ENCODE peak calls at places on chromosomes 3 and 15, in six cellular contexts. T is colonic mucosa; N is CD8-positive, alpha-beta T cell; I is CD4-positive, alpha-beta T cell; V is IMR-90; L is neuronal stem cell. R is an unnamed sample. For H3K9me3, the result is how much of the 10 kb centered on the place peaks cover.

GRCh38 chr15:90959894-90960293 is 5.2 kb downstream of the RCCD1 start:
- DNase-seq in L (no peak), N (no peak), I (no peak), T (no peak), V (peak), R (no peak)

GRCh38 chr15:101803676-101804075 is 367 bp downstream of the OR4F6 start:
- DNase-seq in L (no peak), V (peak), T (no peak), I (no peak), N (no peak), R (no peak)

GRCh38 chr3:131794766-131795381 is 239.9 kb downstream of the CPNE4 start:
- DNase-seq in L (peak), N (no peak), I (no peak), T (peak), V (peak), R (no peak)

GRCh38 chr15:69068157-69068556 is 53.7 kb downstream of the NOX5 start:
- DNase-seq in V (no peak), I (no peak), L (no peak), N (no peak), T (no peak), R (no peak)

GRCh38 chr3:133474251-133474801 is 74.5 kb downstream of the BFSP2 start:
- DNase-seq in I (no peak), T (peak), N (no peak), V (peak), L (no peak), R (no peak)

GRCh38 chr15:57610130-57610529 is 18.4 kb downstream of the MYZAP start:
- DNase-seq in I (no peak), V (peak), N (no peak), T (peak), L (no peak), R (no peak)

GRCh38 chr3:124800511-124801374 is 70.5 kb downstream of the UMPS start:
- DNase-seq in L (no peak), N (no peak), I (no peak), V (peak), T (no peak), R (no peak)

GRCh38 chr15:87712211-87712610 is 544.3 kb downstream of the NTRK3 start:
- DNase-seq in T (no peak), I (no peak), L (no peak), V (no peak), N (no peak), R (no peak)

GRCh38 chr15:89364741-89365450 is 30.3 kb upstream of the POLG start:
- DNase-seq in V (no peak), T (no peak), L (no peak), N (no peak), I (no peak), R (no peak)

GRCh38 chr3:110226645-110227044 is 845.0 kb upstream of the NECTIN3 start:
- DNase-seq in V (no peak), N (no peak), T (no peak), L (no peak), I (no peak), R (no peak)

DNA sequence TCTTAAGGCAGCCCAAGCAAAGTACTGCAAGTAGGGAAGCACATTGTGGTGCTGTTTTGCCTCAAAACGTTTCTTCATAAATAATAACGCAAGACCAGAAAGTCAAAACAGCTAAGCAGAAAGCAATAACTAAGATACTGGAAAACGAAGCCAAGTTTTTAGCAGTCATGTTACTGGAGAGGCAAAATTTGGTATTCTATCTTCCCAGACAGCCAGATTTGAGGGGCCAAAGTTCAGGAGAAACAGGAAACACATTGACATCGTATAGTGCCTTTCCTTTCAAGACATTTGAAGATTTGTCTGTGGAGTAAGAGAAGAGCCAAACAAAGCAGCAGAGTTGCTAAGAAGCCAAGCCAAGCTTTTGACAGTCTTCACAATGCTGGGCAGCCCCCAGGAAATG is 843.6 kb upstream of the NECTIN3 start:
- DNase-seq in L (no peak), I (no peak), T (no peak), V (no peak), N (no peak), R (no peak)
- H3K9me3 ChIP-seq in L (under half), I (under half), T (under half), V (under half), N (under half), R (under half)

DNA sequence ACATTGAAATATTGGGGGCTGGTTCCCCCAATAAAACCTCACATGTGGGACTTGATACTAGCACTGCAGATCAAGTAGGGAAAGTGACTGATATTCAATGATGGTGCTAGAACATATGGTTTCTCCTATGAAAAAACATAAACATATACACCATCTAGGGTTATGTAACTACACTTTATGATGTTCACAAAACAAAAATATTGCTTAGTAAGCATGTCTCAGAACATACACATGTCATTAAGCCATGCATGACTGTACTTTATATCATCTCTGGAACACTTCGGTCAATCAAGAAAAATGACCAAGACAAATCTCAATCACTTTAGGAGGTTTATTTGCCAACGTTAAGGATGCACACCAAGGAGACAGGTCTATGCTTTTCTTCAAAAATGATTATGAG is 57.4 kb downstream of the ZNF717 start:
- DNase-seq in I (no peak), L (no peak), T (no peak), N (no peak), V (no peak), R (no peak)
- H3K9me3 ChIP-seq in I (half or more), L (under half), T (under half), N (under half), V (under half), R (under half)

GRCh38 chr15:98268163-98268562 is 307.7 kb downstream of the ARRDC4 start:
- DNase-seq in V (no peak), T (no peak), N (no peak), L (no peak), I (no peak), R (no peak)
- H3K9me3 ChIP-seq in V (under half), T (under half), N (under half), L (under half), I (under half), R (under half)

GRCh38 chr3:123100192-123100776 is 33.5 kb downstream of the PDIA5 start:
- DNase-seq in N (no peak), I (no peak), T (no peak), L (no peak), V (no peak), R (no peak)

GRCh38 chr3:123099331-123100191 is 32.7 kb downstream of the PDIA5 start:
- DNase-seq in I (no peak), L (no peak), T (no peak), V (no peak), N (no peak), R (no peak)

GRCh38 chr3:123096126-123096525 is 29.3 kb downstream of the PDIA5 start:
- DNase-seq in V (no peak), I (no peak), T (no peak), N (no peak), L (no peak), R (no peak)

GRCh38 chr3:123096701-123097100 is 29.9 kb downstream of the PDIA5 start:
- DNase-seq in V (peak), I (no peak), L (no peak), N (no peak), T (no peak), R (no peak)

GRCh38 chr3:123098411-123099330 is 31.8 kb downstream of the PDIA5 start:
- DNase-seq in I (peak), V (no peak), T (peak), N (no peak), L (no peak), R (no peak)
- H3K9me3 ChIP-seq in I (under half), V (under half), T (under half), N (under half), L (under half), R (under half)

GRCh38 chr15:25287823-25288222 is 151.0 kb downstream of the UBE3A start:
- DNase-seq in V (no peak), L (no peak), N (no peak), I (no peak), T (no peak), R (no peak)
- H3K9me3 ChIP-seq in V (under half), L (under half), N (under half), I (under half), T (under half), R (under half)

DNA sequence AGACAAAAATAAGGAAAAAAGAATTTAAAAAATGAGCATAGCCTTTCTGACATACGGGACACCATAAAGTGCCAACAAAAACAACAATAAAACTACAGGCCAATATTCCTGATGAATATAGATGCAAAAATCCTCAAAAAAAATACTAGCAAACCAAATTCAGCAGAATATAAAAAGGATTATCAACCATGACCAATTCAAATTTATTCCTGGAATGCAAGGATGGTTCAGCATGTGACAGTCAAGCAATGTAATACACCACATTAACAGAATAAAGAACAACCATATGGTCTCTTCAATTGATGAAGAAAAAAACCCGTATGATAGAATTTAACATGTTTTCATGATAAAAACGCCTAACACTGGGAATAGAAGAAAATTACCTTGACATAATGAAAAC is 341.7 kb downstream of the PYDC2 start:
- DNase-seq in T (no peak), L (no peak), I (no peak), N (no peak), V (no peak), R (no peak)
- H3K9me3 ChIP-seq in T (under half), L (under half), I (under half), N (under half), V (under half), R (under half)

GRCh38 chr3:119349353-119349752 is 55.2 kb downstream of the ARHGAP31 start:
- DNase-seq in N (no peak), L (peak), T (no peak), I (no peak), V (no peak), R (no peak)
- H3K9me3 ChIP-seq in N (under half), L (under half), T (under half), I (under half), V (under half), R (under half)

DNA sequence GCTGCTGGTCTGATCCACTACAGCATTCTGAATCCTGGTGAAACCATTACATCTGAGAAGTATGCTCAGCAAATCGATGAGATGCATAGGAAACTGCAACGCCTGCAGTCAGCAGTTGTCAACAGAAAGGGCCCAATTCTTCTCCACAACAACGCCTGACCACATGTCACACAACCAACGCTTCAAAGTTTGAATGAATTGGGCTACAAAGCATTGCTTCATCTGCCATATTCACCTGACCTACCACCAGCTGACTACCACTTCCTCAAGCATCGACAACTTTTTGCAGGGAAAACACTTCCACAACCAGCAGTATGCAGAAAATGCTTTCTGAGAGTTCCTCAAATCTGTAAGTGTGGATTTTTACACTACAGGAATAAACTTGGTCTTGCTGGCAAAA is 54.7 kb upstream of the C2CD4B start:
- DNase-seq in N (no peak), L (no peak), V (no peak), I (no peak), T (no peak), R (no peak)
- H3K9me3 ChIP-seq in N (under half), L (under half), V (under half), I (under half), T (under half), R (under half)